ENCODE peak calls at places on chromosomes 12 and 14, in seven cellular contexts. One of them, this sample, is unnamed.

GRCh38 chr12:96892104-96892503 is 15.0 kb upstream of the NEDD1 start:
- DNase-seq in ascending aorta: no peak
- DNase-seq in neural progenitor cell: no peak
- DNase-seq in esophagus muscularis mucosa: no peak
- DNase-seq in left ventricle myocardium inferior: no peak
- DNase-seq in lower lobe of right lung: no peak
- DNase-seq in mammary epithelial cell: peak; percentile 88
- DNase-seq in this sample: no peak

GRCh38 chr12:130826151-130826801 is 12.8 kb downstream of the STX2 start:
- DNase-seq in ascending aorta: no peak
- DNase-seq in neural progenitor cell: peak; percentile 57
- DNase-seq in esophagus muscularis mucosa: no peak
- DNase-seq in left ventricle myocardium inferior: no peak
- DNase-seq in lower lobe of right lung: peak; percentile 69
- DNase-seq in mammary epithelial cell: peak; percentile 6
- DNase-seq in this sample: no peak

GRCh38 chr14:33986804-33987203 is 35.9 kb upstream of the EGLN3 start:
- DNase-seq in ascending aorta: no peak
- DNase-seq in neural progenitor cell: no peak
- DNase-seq in esophagus muscularis mucosa: no peak
- DNase-seq in left ventricle myocardium inferior: no peak
- DNase-seq in lower lobe of right lung: no peak
- DNase-seq in mammary epithelial cell: peak; percentile 92
- DNase-seq in this sample: no peak

GRCh38 chr14:24965934-24966593 is 83.9 kb downstream of the STXBP6 start:
- DNase-seq in ascending aorta: no peak
- DNase-seq in neural progenitor cell: peak; percentile 34
- DNase-seq in esophagus muscularis mucosa: no peak
- DNase-seq in left ventricle myocardium inferior: peak; percentile 26
- DNase-seq in lower lobe of right lung: no peak
- DNase-seq in mammary epithelial cell: peak; percentile 35
- DNase-seq in this sample: peak; percentile 31

GRCh38 chr12:94674835-94675234 is 24.5 kb upstream of the TMCC3 start:
- DNase-seq in ascending aorta: peak; percentile 35
- DNase-seq in neural progenitor cell: no peak
- DNase-seq in esophagus muscularis mucosa: no peak
- DNase-seq in left ventricle myocardium inferior: peak; percentile 34
- DNase-seq in lower lobe of right lung: peak; percentile 58
- DNase-seq in mammary epithelial cell: no peak
- DNase-seq in this sample: peak; percentile 32

GRCh38 chr12:107126688-107127481 is 33.5 kb upstream of the CRY1 start:
- DNase-seq in ascending aorta: no peak
- DNase-seq in neural progenitor cell: no peak
- DNase-seq in esophagus muscularis mucosa: no peak
- DNase-seq in left ventricle myocardium inferior: no peak
- DNase-seq in lower lobe of right lung: no peak
- DNase-seq in mammary epithelial cell: peak; percentile 7
- DNase-seq in this sample: no peak

GRCh38 chr12:131927110-131928079 is 1.7 kb upstream of the PUS1 start:
- DNase-seq in ascending aorta: no peak
- DNase-seq in neural progenitor cell: no peak
- DNase-seq in esophagus muscularis mucosa: no peak
- DNase-seq in left ventricle myocardium inferior: no peak
- DNase-seq in lower lobe of right lung: peak; percentile 44
- DNase-seq in mammary epithelial cell: no peak
- DNase-seq in this sample: no peak

GRCh38 chr12:101924647-101925046 is 47.3 kb downstream of the DRAM1 start:
- DNase-seq in ascending aorta: no peak
- DNase-seq in neural progenitor cell: no peak
- DNase-seq in esophagus muscularis mucosa: no peak
- DNase-seq in left ventricle myocardium inferior: no peak
- DNase-seq in lower lobe of right lung: no peak
- DNase-seq in mammary epithelial cell: no peak
- DNase-seq in this sample: no peak

GRCh38 chr12:18160901-18161300 is 70.9 kb upstream of the RERGL start:
- DNase-seq in ascending aorta: no peak
- DNase-seq in neural progenitor cell: no peak
- DNase-seq in esophagus muscularis mucosa: no peak
- DNase-seq in left ventricle myocardium inferior: no peak
- DNase-seq in lower lobe of right lung: no peak
- DNase-seq in mammary epithelial cell: peak; percentile 35
- DNase-seq in this sample: no peak

GRCh38 chr12:18165889-18166288 is 75.9 kb upstream of the RERGL start:
- DNase-seq in ascending aorta: no peak
- DNase-seq in neural progenitor cell: no peak
- DNase-seq in esophagus muscularis mucosa: no peak
- DNase-seq in left ventricle myocardium inferior: no peak
- DNase-seq in lower lobe of right lung: no peak
- DNase-seq in mammary epithelial cell: no peak
- DNase-seq in this sample: no peak

GRCh38 chr12:18165422-18165871 is 75.5 kb upstream of the RERGL start:
- DNase-seq in ascending aorta: no peak
- DNase-seq in neural progenitor cell: no peak
- DNase-seq in esophagus muscularis mucosa: no peak
- DNase-seq in left ventricle myocardium inferior: no peak
- DNase-seq in lower lobe of right lung: no peak
- DNase-seq in mammary epithelial cell: peak; percentile 70
- DNase-seq in this sample: no peak
- H3K4me1 ChIP-seq in ascending aorta: no peaks in the 10 kb centered on the region
- H3K4me1 ChIP-seq in neural progenitor cell: no peaks in the 10 kb centered on the region
- H3K4me1 ChIP-seq in esophagus muscularis mucosa: no peaks in the 10 kb centered on the region
- H3K4me1 ChIP-seq in left ventricle myocardium inferior: peaks cover 6% of the 10 kb centered on the region
- H3K4me1 ChIP-seq in lower lobe of right lung: no peaks in the 10 kb centered on the region
- H3K4me1 ChIP-seq in mammary epithelial cell: peaks cover 5% of the 10 kb centered on the region
- H3K4me1 ChIP-seq in this sample: no peaks in the 10 kb centered on the region

GRCh38 chr12:47079894-47080724 is at the start of gene AMIGO2:
- DNase-seq in ascending aorta: no peak
- DNase-seq in neural progenitor cell: peak; percentile 65
- DNase-seq in esophagus muscularis mucosa: no peak
- DNase-seq in left ventricle myocardium inferior: peak; percentile 51
- DNase-seq in lower lobe of right lung: peak; percentile 72
- DNase-seq in mammary epithelial cell: peak; percentile 70
- DNase-seq in this sample: peak; percentile 34

GRCh38 chr12:47082963-47083621 is 3.3 kb upstream of the AMIGO2 start:
- DNase-seq in ascending aorta: no peak
- DNase-seq in neural progenitor cell: no peak
- DNase-seq in esophagus muscularis mucosa: no peak
- DNase-seq in left ventricle myocardium inferior: no peak
- DNase-seq in lower lobe of right lung: no peak
- DNase-seq in mammary epithelial cell: peak; percentile 92
- DNase-seq in this sample: no peak

GRCh38 chr12:47084172-47084571 is 4.4 kb upstream of the AMIGO2 start:
- DNase-seq in ascending aorta: no peak
- DNase-seq in neural progenitor cell: no peak
- DNase-seq in esophagus muscularis mucosa: no peak
- DNase-seq in left ventricle myocardium inferior: no peak
- DNase-seq in lower lobe of right lung: no peak
- DNase-seq in mammary epithelial cell: no peak
- DNase-seq in this sample: no peak

GRCh38 chr12:47080725-47081502 is 1.2 kb upstream of the AMIGO2 start:
- DNase-seq in ascending aorta: peak; percentile 26
- DNase-seq in neural progenitor cell: peak; percentile 51
- DNase-seq in esophagus muscularis mucosa: no peak
- DNase-seq in left ventricle myocardium inferior: peak; percentile 65
- DNase-seq in lower lobe of right lung: peak; percentile 88
- DNase-seq in mammary epithelial cell: peak; percentile 78
- DNase-seq in this sample: peak; percentile 28

DNA sequence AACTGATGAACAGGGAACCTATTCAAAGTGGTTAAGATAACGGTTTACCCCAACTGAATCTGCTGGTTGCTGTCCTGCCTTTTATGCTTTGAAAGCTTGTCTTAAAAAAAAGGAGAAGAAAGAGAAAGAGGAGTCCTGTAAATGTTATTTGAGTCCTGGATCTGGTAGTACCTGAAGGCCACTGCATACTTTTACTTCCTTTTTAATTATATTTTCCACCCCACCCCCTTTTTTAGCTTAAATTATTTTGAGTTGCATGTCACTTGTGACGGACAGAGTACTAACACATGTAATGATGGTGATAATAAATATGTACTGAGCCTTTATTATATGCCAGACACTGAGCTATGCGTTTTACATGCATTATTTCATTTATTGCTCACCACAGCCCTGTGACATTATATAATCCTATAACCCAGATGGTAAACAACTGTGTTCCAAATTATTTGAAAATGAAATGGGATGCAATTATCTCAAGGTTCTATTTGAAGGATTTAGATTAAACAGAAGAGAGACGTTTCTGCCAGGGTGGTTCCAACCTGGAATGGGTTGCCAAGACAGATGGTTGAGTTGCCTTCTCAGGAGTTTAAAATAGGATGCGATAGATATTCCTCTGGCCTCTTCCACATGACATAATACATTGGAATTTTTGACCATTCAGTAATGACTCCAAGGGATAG is 2.7 kb upstream of the AMIGO2 start:
- DNase-seq in ascending aorta: no peak
- DNase-seq in neural progenitor cell: no peak
- DNase-seq in esophagus muscularis mucosa: no peak
- DNase-seq in left ventricle myocardium inferior: no peak
- DNase-seq in lower lobe of right lung: no peak
- DNase-seq in mammary epithelial cell: no peak
- DNase-seq in this sample: no peak
- H3K27ac ChIP-seq in ascending aorta: peak overlapping the region; percentile 96
- H3K27ac ChIP-seq in neural progenitor cell: no peak overlapping the region
- H3K27ac ChIP-seq in esophagus muscularis mucosa: peak overlapping the region; percentile 6
- H3K27ac ChIP-seq in left ventricle myocardium inferior: peak overlapping the region; percentile 92
- H3K27ac ChIP-seq in lower lobe of right lung: no peak overlapping the region
- H3K27ac ChIP-seq in mammary epithelial cell: peak overlapping the region; percentile 94
- H3K27ac ChIP-seq in this sample: peak overlapping the region; percentile 19

GRCh38 chr14:75543786-75544185 is 21.5 kb downstream of the BATF start:
- DNase-seq in ascending aorta: no peak
- DNase-seq in neural progenitor cell: no peak
- DNase-seq in esophagus muscularis mucosa: no peak
- DNase-seq in left ventricle myocardium inferior: no peak
- DNase-seq in lower lobe of right lung: no peak
- DNase-seq in mammary epithelial cell: no peak
- DNase-seq in this sample: no peak

GRCh38 chr14:75547552-75548250 is 25.4 kb downstream of the BATF start:
- DNase-seq in ascending aorta: no peak
- DNase-seq in neural progenitor cell: no peak
- DNase-seq in esophagus muscularis mucosa: no peak
- DNase-seq in left ventricle myocardium inferior: no peak
- DNase-seq in lower lobe of right lung: no peak
- DNase-seq in mammary epithelial cell: no peak
- DNase-seq in this sample: no peak

GRCh38 chr14:75548544-75548943 is 26.3 kb downstream of the BATF start:
- DNase-seq in ascending aorta: no peak
- DNase-seq in neural progenitor cell: no peak
- DNase-seq in esophagus muscularis mucosa: no peak
- DNase-seq in left ventricle myocardium inferior: no peak
- DNase-seq in lower lobe of right lung: no peak
- DNase-seq in mammary epithelial cell: no peak
- DNase-seq in this sample: peak; percentile 52

GRCh38 chr14:75543258-75543657 is 21.0 kb downstream of the BATF start:
- DNase-seq in ascending aorta: no peak
- DNase-seq in neural progenitor cell: no peak
- DNase-seq in esophagus muscularis mucosa: no peak
- DNase-seq in left ventricle myocardium inferior: no peak
- DNase-seq in lower lobe of right lung: no peak
- DNase-seq in mammary epithelial cell: no peak
- DNase-seq in this sample: no peak

GRCh38 chr14:75545907-75546306 is 23.6 kb downstream of the BATF start:
- DNase-seq in ascending aorta: no peak
- DNase-seq in neural progenitor cell: no peak
- DNase-seq in esophagus muscularis mucosa: no peak
- DNase-seq in left ventricle myocardium inferior: no peak
- DNase-seq in lower lobe of right lung: no peak
- DNase-seq in mammary epithelial cell: no peak
- DNase-seq in this sample: no peak
- H3K4me1 ChIP-seq in ascending aorta: no peaks in the 10 kb centered on the region
- H3K4me1 ChIP-seq in neural progenitor cell: no peaks in the 10 kb centered on the region
- H3K4me1 ChIP-seq in esophagus muscularis mucosa: no peaks in the 10 kb centered on the region
- H3K4me1 ChIP-seq in left ventricle myocardium inferior: no peaks in the 10 kb centered on the region
- H3K4me1 ChIP-seq in lower lobe of right lung: peaks cover 27% of the 10 kb centered on the region
- H3K4me1 ChIP-seq in mammary epithelial cell: no peaks in the 10 kb centered on the region
- H3K4me1 ChIP-seq in this sample: no peaks in the 10 kb centered on the region

GRCh38 chr12:124713436-124714082 is 146.1 kb upstream of the NCOR2 start:
- DNase-seq in ascending aorta: no peak
- DNase-seq in neural progenitor cell: peak; percentile 47
- DNase-seq in esophagus muscularis mucosa: peak; percentile 95
- DNase-seq in left ventricle myocardium inferior: no peak
- DNase-seq in lower lobe of right lung: no peak
- DNase-seq in mammary epithelial cell: no peak
- DNase-seq in this sample: peak; percentile 69
- H3K27ac ChIP-seq in ascending aorta: peak overlapping the region; percentile 72
- H3K27ac ChIP-seq in neural progenitor cell: no peak overlapping the region
- H3K27ac ChIP-seq in esophagus muscularis mucosa: peak overlapping the region; percentile 88
- H3K27ac ChIP-seq in left ventricle myocardium inferior: peak overlapping the region; percentile 92
- H3K27ac ChIP-seq in lower lobe of right lung: peak overlapping the region; percentile 81
- H3K27ac ChIP-seq in mammary epithelial cell: no peak overlapping the region
- H3K27ac ChIP-seq in this sample: peak overlapping the region; percentile 53

This sample was measured in tibial nerve.